ENCODE peak calls at places on chromosomes 3 and 15, in four cellular contexts. C is effector memory CD8-positive, alpha-beta T cell; G is activated CD4-positive, CD25-positive, alpha-beta regulatory T cell; I is NCI-H1694 treated with DMSO at 0.1 percent for 48 hours. W is an unnamed sample.

GRCh38 chr3:3799173-3800075 is at the start of gene LRRN1:
- DNase-seq in C (no peak), G (no peak), I (peak; percentile 27), W (peak; percentile 98)

GRCh38 chr3:86047329-86047625 is 943.7 kb downstream of the VGLL3 start:
- DNase-seq in C (no peak), G (no peak), I (no peak), W (no peak)

GRCh38 chr3:194996746-194997145 is 274.2 kb downstream of the XXYLT1 start:
- DNase-seq in C (no peak), G (no peak), I (no peak), W (no peak)

GRCh38 chr15:71151061-71151460 is 35.8 kb downstream of the THSD4 start:
- DNase-seq in C (no peak), G (no peak), I (peak; percentile 26), W (no peak)

GRCh38 chr15:88695046-88695445 is 56.2 kb downstream of the ISG20 start:
- DNase-seq in C (no peak), G (no peak), I (no peak), W (no peak)

GRCh38 chr3:52792961-52793695 is 1.5 kb upstream of the ITIH3 start:
- DNase-seq in C (no peak), G (no peak), I (peak; percentile 52), W (no peak)

GRCh38 chr3:88059380-88060160 is 515 bp downstream of the ZNF654 start:
- DNase-seq in C (no peak), G (no peak), I (no peak), W (peak; percentile 44)

GRCh38 chr15:70032509-70032908 is 65.2 kb downstream of the TLE3 start:
- DNase-seq in C (no peak), G (no peak), I (no peak), W (no peak)

GRCh38 chr3:198071602-198072285 is 111.7 kb downstream of the LMLN start:
- DNase-seq in C (no peak), G (peak; percentile 11), I (no peak), W (no peak)

GRCh38 chr3:69925506-69925905 is 74.0 kb upstream of the SAMMSON start:
- DNase-seq in C (no peak), G (no peak), I (no peak), W (no peak)

GRCh38 chr3:126487151-126487771 is 11.6 kb upstream of the ZXDC start:
- DNase-seq in C (no peak), G (no peak), I (no peak), W (no peak)

GRCh38 chr3:194556086-194557056 is 69.6 kb upstream of the ATP13A3 start:
- DNase-seq in C (no peak), G (no peak), I (no peak), W (no peak)

GRCh38 chr3:16132190-16132589 is 42.3 kb upstream of the GALNT15 start:
- DNase-seq in C (no peak), G (no peak), I (peak; percentile 56), W (no peak)